ENCODE peak calls at places on chromosomes 3 and 15, in four cellular contexts. X is choroid plexus epithelial cell, P is amygdala, M is PC-3. N is an unnamed sample.

GRCh38 chr3:51099794-51100542 is 285.1 kb upstream of the MANF start:
- DNase-seq in X (peak; percentile 70), M (peak; percentile 79), P (no peak), N (peak; percentile 66)

GRCh38 chr3:42652611-42653302 is 740 bp upstream of the ZBTB47 start:
- DNase-seq in X (peak; percentile 83), P (no peak), M (peak; percentile 90), N (peak; percentile 80)

GRCh38 chr15:100762913-100763627 is 116.6 kb upstream of the ALDH1A3 start:
- DNase-seq in M (no peak), P (no peak), X (no peak), N (no peak)

GRCh38 chr15:93823971-93824866 is 407.1 kb upstream of the MCTP2 start:
- DNase-seq in M (no peak), P (no peak), X (no peak), N (peak; percentile 12)

GRCh38 chr3:105691633-105692032 is 177.2 kb downstream of the CBLB start:
- DNase-seq in X (no peak), P (no peak), M (no peak), N (peak; percentile 13)

GRCh38 chr3:182284793-182285192 is 508.5 kb upstream of the ATP11B start:
- DNase-seq in M (peak; percentile 82), P (no peak), X (no peak), N (no peak)

GRCh38 chr15:65981837-65982696 is 112.8 kb downstream of the RAB11A start:
- DNase-seq in X (no peak), P (peak; percentile 7), M (no peak), N (no peak)

GRCh38 chr3:168828014-168828413 is 732.3 kb upstream of the GOLIM4 start:
- DNase-seq in P (no peak), X (no peak), M (no peak), N (no peak)

GRCh38 chr15:64125978-64126377 is 25.6 kb upstream of the SNX22 start:
- DNase-seq in M (no peak), X (no peak), P (no peak), N (no peak)

GRCh38 chr3:156106721-156107373 is 13.5 kb upstream of the KCNAB1 start:
- DNase-seq in X (peak; percentile 2), M (no peak), P (no peak), N (no peak)

GRCh38 chr3:100269410-100270217 is 8.8 kb downstream of the TBC1D23 start:
- DNase-seq in P (no peak), X (peak; percentile 74), M (peak; percentile 94), N (peak; percentile 83)

GRCh38 chr3:36649078-36649477 is 115.3 kb downstream of the DCLK3 start:
- DNase-seq in X (peak; percentile 3), M (no peak), P (no peak), N (peak; percentile 21)

GRCh38 chr3:72105306-72105705 is 320.4 kb upstream of the PROK2 start:
- DNase-seq in M (no peak), X (no peak), P (no peak), N (no peak)

GRCh38 chr3:99712291-99712954 is 74.0 kb downstream of the COL8A1 start:
- DNase-seq in M (no peak), P (no peak), X (no peak), N (no peak)

GRCh38 chr3:99505646-99506269 is 132.6 kb upstream of the COL8A1 start:
- DNase-seq in X (peak; percentile 95), M (peak; percentile 11), P (no peak), N (peak; percentile 94)

GRCh38 chr3:98994128-98994762 is 92.8 kb upstream of the DCBLD2 start:
- DNase-seq in M (peak; percentile 84), X (peak; percentile 87), P (no peak), N (peak; percentile 86)

N was measured in fibroblast of the aortic adventitia.